ENCODE peak calls at places on chromosome 6, in eight cellular contexts. J is transverse colon, I is GM12878, Z is tibial nerve, M is stomach, D is ovary, P is sigmoid colon, O is H1. V is an unnamed sample. For H3K36me3, the result is how much of the 10 kb centered on the place peaks cover.

GRCh38 chr6:11744753-11745152 is 33.9 kb downstream of the ADTRP start:
- DNase-seq in J (peak), I (no peak), Z (peak), M (peak), D (no peak), P (peak), O (no peak), V (no peak)

GRCh38 chr6:113457156-113457555 is 400.0 kb upstream of the MARCKS start:
- DNase-seq in J (no peak), I (no peak), Z (no peak), M (no peak), D (no peak), P (peak), O (no peak), V (no peak)

GRCh38 chr6:84847349-84848160 is 83.2 kb upstream of the TBX18 start:
- DNase-seq in J (no peak), I (no peak), Z (no peak), M (no peak), D (no peak), P (no peak), O (no peak), V (no peak)

GRCh38 chr6:1609662-1610496 is at the start of gene FOXC1:
- DNase-seq in J (peak), I (no peak), Z (peak), M (peak), D (peak), P (peak), O (no peak), V (peak)

GRCh38 chr6:82889117-82889516 is 176.5 kb downstream of the UBE3D start:
- DNase-seq in J (no peak), I (no peak), Z (no peak), M (no peak), D (no peak), P (no peak), O (no peak), V (no peak)

GRCh38 chr6:140774080-140774505 is 1358.6 kb upstream of the GJE1 start:
- DNase-seq in J (no peak), I (peak), Z (no peak), M (no peak), D (no peak), P (no peak), O (no peak), V (no peak)

GRCh38 chr6:138184230-138184629 is 22.5 kb downstream of the ARFGEF3 start:
- DNase-seq in J (no peak), I (no peak), Z (no peak), M (no peak), D (no peak), P (no peak), O (no peak), V (no peak)

GRCh38 chr6:144330588-144330987 is 45.5 kb downstream of the UTRN start:
- DNase-seq in J (peak), I (no peak), Z (no peak), M (peak), D (no peak), P (no peak), O (peak), V (no peak)

GRCh38 chr6:28537509-28538140 is 11.9 kb downstream of the GPX5 start:
- DNase-seq in J (no peak), I (peak), Z (no peak), M (no peak), D (no peak), P (no peak), O (peak), V (no peak)

GRCh38 chr6:42484261-42484660 is 32.5 kb upstream of the TRERF1 start:
- DNase-seq in J (no peak), I (no peak), Z (no peak), M (no peak), D (no peak), P (no peak), O (no peak), V (no peak)

GRCh38 chr6:26387565-26387964 is 4.7 kb downstream of the BTN2A2 start:
- DNase-seq in J (no peak), I (no peak), Z (no peak), M (no peak), D (no peak), P (no peak), O (no peak), V (no peak)

GRCh38 chr6:105873256-105873704 is 212.9 kb upstream of the PRDM1 start:
- DNase-seq in J (no peak), I (no peak), Z (no peak), M (no peak), D (no peak), P (no peak), O (no peak), V (no peak)

GRCh38 chr6:118683881-118684872 is 32.8 kb upstream of the CEP85L start:
- DNase-seq in J (no peak), I (no peak), Z (no peak), M (no peak), D (no peak), P (no peak), O (no peak), V (no peak)

GRCh38 chr6:63745784-63746183 is 110.2 kb downstream of the PHF3 start:
- DNase-seq in J (no peak), I (no peak), Z (no peak), M (no peak), D (no peak), P (no peak), O (no peak), V (no peak)

GRCh38 chr6:1502041-1502440 is 107.7 kb upstream of the FOXC1 start:
- DNase-seq in J (no peak), I (no peak), Z (no peak), M (no peak), D (no peak), P (no peak), O (no peak), V (no peak)

GRCh38 chr6:168865-169455 is 123.3 kb upstream of the DUSP22 start:
- DNase-seq in J (no peak), I (no peak), Z (no peak), M (no peak), D (no peak), P (no peak), O (no peak), V (no peak)

GRCh38 chr6:132464538-132465256 is 48.2 kb downstream of the STX7 start:
- DNase-seq in J (no peak), I (no peak), Z (no peak), M (no peak), D (no peak), P (no peak), O (no peak), V (no peak)

GRCh38 chr6:129312865-129313264 is 397.1 kb downstream of the ARHGAP18 start:
- DNase-seq in J (no peak), I (no peak), Z (no peak), M (no peak), D (no peak), P (no peak), O (no peak), V (no peak)

GRCh38 chr6:74768120-74768519 is 437.7 kb downstream of the COL12A1 start:
- DNase-seq in J (no peak), I (no peak), Z (no peak), M (no peak), D (no peak), P (no peak), O (no peak), V (no peak)

GRCh38 chr6:142695016-142695415 is 250.0 kb downstream of the HIVEP2 start:
- DNase-seq in J (no peak), I (no peak), Z (no peak), M (no peak), D (peak), P (no peak), O (no peak), V (no peak)

GRCh38 chr6:82987416-82987815 is 78.2 kb downstream of the UBE3D start:
- DNase-seq in J (no peak), I (no peak), Z (no peak), M (no peak), D (no peak), P (no peak), O (no peak), V (no peak)

GRCh38 chr6:67640462-67640861 is 994.6 kb upstream of the ADGRB3 start:
- DNase-seq in J (no peak), I (no peak), Z (no peak), M (no peak), D (no peak), P (no peak), O (no peak), V (no peak)

GRCh38 chr6:72861059-72861458 is 239.2 kb downstream of the KCNQ5 start:
- DNase-seq in J (no peak), I (no peak), Z (no peak), M (no peak), D (no peak), P (no peak), O (no peak), V (no peak)

GRCh38 chr6:75205776-75206334 is at the start of gene COL12A1:
- DNase-seq in J (peak), I (no peak), Z (peak), M (peak), D (peak), P (peak), O (peak), V (peak)

GRCh38 chr6:12637960-12638641 is 78.5 kb upstream of the PHACTR1 start:
- DNase-seq in J (peak), I (peak), Z (no peak), M (peak), D (no peak), P (no peak), O (peak), V (no peak)

GRCh38 chr6:5295612-5296011 is 34.3 kb downstream of the FARS2 start:
- DNase-seq in J (no peak), I (no peak), Z (no peak), M (no peak), D (no peak), P (no peak), O (no peak), V (no peak)

GRCh38 chr6:30331981-30332380 is 5.3 kb downstream of the TRIM39 start:
- DNase-seq in J (no peak), I (no peak), Z (no peak), M (no peak), D (no peak), P (no peak), O (no peak), V (no peak)

GRCh38 chr6:111992851-111993250 is 61.1 kb upstream of the CCN6 start:
- DNase-seq in J (no peak), I (no peak), Z (no peak), M (no peak), D (no peak), P (no peak), O (no peak), V (no peak)

GRCh38 chr6:107033136-107033535 is 5.1 kb downstream of the MTRES1 start:
- DNase-seq in J (no peak), I (no peak), Z (no peak), M (no peak), D (no peak), P (no peak), O (no peak), V (no peak)

GRCh38 chr6:56517155-56517745 is 125.4 kb downstream of the DST start:
- DNase-seq in J (no peak), I (no peak), Z (no peak), M (no peak), D (no peak), P (no peak), O (no peak), V (no peak)

GRCh38 chr6:74075323-74075722 is 379.3 kb downstream of the CD109 start:
- DNase-seq in J (no peak), I (no peak), Z (peak), M (no peak), D (no peak), P (peak), O (no peak), V (no peak)

GRCh38 chr6:169019727-169020491 is 233.7 kb downstream of the THBS2 start:
- DNase-seq in J (no peak), I (no peak), Z (no peak), M (no peak), D (no peak), P (no peak), O (no peak), V (no peak)

DNA sequence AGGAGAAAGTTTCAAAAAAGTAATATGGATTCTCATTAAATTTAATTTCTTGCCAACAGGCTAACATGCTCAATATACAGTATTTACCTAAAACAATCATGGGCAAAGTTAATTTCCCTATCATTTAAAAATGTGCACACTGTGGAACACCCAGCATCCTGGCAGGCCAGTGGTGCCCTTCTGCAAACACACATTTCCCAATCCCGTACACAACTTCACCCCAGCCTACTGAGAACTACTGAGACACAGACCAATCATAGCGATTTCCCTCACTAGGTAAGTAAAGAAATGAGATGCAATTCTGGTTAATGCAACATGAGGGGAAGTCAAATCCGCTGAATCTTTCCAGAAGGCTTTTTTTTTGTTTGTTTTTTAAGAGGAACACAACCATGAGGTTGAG is 7.6 kb downstream of the USP45 start:
- DNase-seq in J (no peak), I (no peak), Z (no peak), M (no peak), D (no peak), P (no peak), O (no peak), V (no peak)
- H3K36me3 ChIP-seq in J (under half), I (under half), Z (under half), M (half or more), D (under half), P (under half), O (under half), V (under half)

GRCh38 chr6:33001685-33002084 is 7.7 kb downstream of the HLA-DOA start:
- DNase-seq in J (no peak), I (no peak), Z (no peak), M (no peak), D (no peak), P (no peak), O (no peak), V (no peak)

GRCh38 chr6:33004940-33005339 is 4.5 kb downstream of the HLA-DOA start:
- DNase-seq in J (no peak), I (no peak), Z (no peak), M (no peak), D (no peak), P (no peak), O (no peak), V (no peak)

GRCh38 chr6:32995448-32995847 is 13.9 kb downstream of the HLA-DOA start:
- DNase-seq in J (no peak), I (no peak), Z (no peak), M (no peak), D (no peak), P (no peak), O (no peak), V (no peak)

GRCh38 chr6:33000053-33000452 is 9.3 kb downstream of the HLA-DOA start:
- DNase-seq in J (no peak), I (no peak), Z (no peak), M (peak), D (no peak), P (no peak), O (no peak), V (no peak)
- TF ChIP-seq EP300 in J (no peak), I (no peak), Z (no peak), M (no peak), D (no peak), P (no peak), O (no peak), V (no peak)

GRCh38 chr6:159754401-159754800 is 7.4 kb upstream of the ACAT2 start:
- DNase-seq in J (no peak), I (no peak), Z (no peak), M (no peak), D (no peak), P (no peak), O (no peak), V (no peak)
- H3K36me3 ChIP-seq in J (under half), I (under half), Z (under half), M (half or more), D (under half), P (under half), O (half or more), V (under half)

GRCh38 chr6:152952866-152953509 is 29.9 kb downstream of the FBXO5 start:
- DNase-seq in J (no peak), I (no peak), Z (no peak), M (no peak), D (no peak), P (no peak), O (no peak), V (no peak)
- TF ChIP-seq EP300 in J (no peak), I (no peak), Z (no peak), M (no peak), D (no peak), P (no peak), O (no peak), V (no peak)

V was measured in upper lobe of left lung.